ENCODE peak calls at places on chromosomes 1 and 21, in six cellular contexts. Y, O, V, R, J and D are unnamed samples. For H3K36me3, the result is how much of the 10 kb centered on the place peaks cover.

GRCh38 chr1:30487042-30487441 is 236.3 kb downstream of the MATN1 start:
- DNase-seq in O (no peak), Y (no peak), R (no peak), J (no peak), V (no peak), D (no peak)

GRCh38 chr21:33587792-33588484 is 546 bp downstream of the DONSON start:
- DNase-seq in O (no peak), J (peak), V (peak), Y (peak), R (peak), D (peak)

GRCh38 chr21:38322551-38322950 is 65.8 kb downstream of the KCNJ15 start:
- DNase-seq in J (no peak), O (no peak), R (no peak), Y (no peak), V (no peak), D (no peak)

GRCh38 chr1:114152211-114153050 is 1.2 kb downstream of the SYT6 start:
- DNase-seq in V (no peak), R (peak), O (no peak), Y (peak), J (peak), D (peak)

GRCh38 chr1:238552271-238552670 is 661.5 kb upstream of the ZP4 start:
- DNase-seq in R (no peak), V (no peak), Y (no peak), O (no peak), J (no peak), D (no peak)

GRCh38 chr1:10519016-10519417 is 44.3 kb downstream of the PEX14 start:
- DNase-seq in Y (no peak), R (no peak), O (no peak), J (peak), V (no peak), D (no peak)

GRCh38 chr1:153985984-153986761 is at the start of gene RAB13:
- DNase-seq in V (peak), R (peak), O (peak), J (peak), Y (peak), D (peak)

GRCh38 chr1:58823481-58824010 is 39.7 kb upstream of the JUN start:
- DNase-seq in J (no peak), O (peak), Y (no peak), R (no peak), V (peak), D (no peak)

GRCh38 chr1:63004868-63005267 is 220.9 kb downstream of the ATG4C start:
- DNase-seq in J (peak), V (peak), O (no peak), Y (peak), R (no peak), D (no peak)

GRCh38 chr1:7842517-7842916 is 10.3 kb downstream of the UTS2 start:
- DNase-seq in Y (peak), J (no peak), O (no peak), R (no peak), V (no peak), D (no peak)

GRCh38 chr1:160085686-160086089 is 4.3 kb downstream of the KCNJ9 start:
- DNase-seq in J (peak), Y (peak), V (peak), R (peak), O (no peak), D (peak)

GRCh38 chr1:1115136-1115829 is 606 bp downstream of the C1orf159 start:
- DNase-seq in R (no peak), V (no peak), O (no peak), J (no peak), Y (no peak), D (peak)

GRCh38 chr1:50420689-50421365 is 2.4 kb downstream of the DMRTA2 start:
- DNase-seq in V (no peak), J (peak), Y (no peak), R (no peak), O (no peak), D (no peak)

GRCh38 chr1:204566583-204566955 is 50.4 kb downstream of the MDM4 start:
- DNase-seq in J (no peak), V (no peak), R (no peak), O (no peak), Y (no peak), D (no peak)

GRCh38 chr1:94863919-94864318 is 43.8 kb downstream of the SLC44A3 start:
- DNase-seq in J (no peak), R (peak), V (peak), Y (peak), O (no peak), D (no peak)

GRCh38 chr1:225896937-225897549 is 8.1 kb upstream of the LEFTY1 start:
- DNase-seq in J (no peak), Y (peak), V (no peak), R (no peak), O (no peak), D (no peak)

GRCh38 chr1:165875171-165875570 is 47.8 kb downstream of the UCK2 start:
- DNase-seq in V (no peak), Y (no peak), J (no peak), O (no peak), R (no peak), D (no peak)

GRCh38 chr1:38444770-38445442 is 398.3 kb upstream of the POU3F1 start:
- DNase-seq in J (no peak), V (no peak), R (no peak), O (no peak), Y (no peak), D (no peak)

GRCh38 chr1:18950415-18951026 is 6.0 kb downstream of the IFFO2 start:
- DNase-seq in V (no peak), J (no peak), O (no peak), R (no peak), Y (no peak), D (no peak)

GRCh38 chr1:87869563-87869962 is 540.9 kb downstream of the LMO4 start:
- DNase-seq in Y (no peak), V (peak), J (no peak), O (peak), R (no peak), D (no peak)

GRCh38 chr1:116224561-116224960 is 113.4 kb downstream of the MAB21L3 start:
- DNase-seq in R (no peak), V (no peak), J (no peak), Y (no peak), O (no peak), D (no peak)

GRCh38 chr21:42627527-42628289 is 25.7 kb upstream of the PDE9A start:
- DNase-seq in J (no peak), O (no peak), R (no peak), V (no peak), Y (no peak), D (no peak)

GRCh38 chr21:43323244-43324005 is 103.5 kb downstream of the SIK1 start:
- DNase-seq in J (no peak), O (no peak), Y (no peak), V (no peak), R (peak), D (peak)

GRCh38 chr1:187985897-187986654 is 1157.3 kb downstream of the PLA2G4A start:
- DNase-seq in J (no peak), V (no peak), O (no peak), R (no peak), Y (no peak), D (no peak)

DNA sequence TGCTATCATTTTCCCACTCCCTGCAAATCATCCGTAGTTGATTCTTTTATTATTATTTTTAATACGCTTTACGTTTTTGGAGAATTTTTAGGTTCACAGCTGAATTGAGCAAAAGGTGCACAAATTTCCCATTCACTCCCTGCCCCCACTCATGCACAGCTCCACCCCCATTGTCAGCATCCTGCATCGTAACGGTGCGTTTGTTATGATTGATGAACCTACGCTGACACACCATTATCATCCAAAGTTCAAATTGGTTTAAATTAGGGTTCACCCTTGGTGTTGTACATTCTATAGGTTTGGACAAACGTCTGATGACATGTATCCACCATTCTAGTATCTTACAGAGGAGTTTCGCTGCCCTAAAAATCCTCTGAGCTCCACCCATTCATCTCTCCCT is 44.5 kb downstream of the EDARADD start:
- DNase-seq in O (no peak), V (no peak), Y (no peak), J (no peak), R (no peak), D (no peak)
- TF ChIP-seq CTCF in O (no peak), V (no peak), Y (no peak), J (no peak), R (no peak), D (no peak)

DNA sequence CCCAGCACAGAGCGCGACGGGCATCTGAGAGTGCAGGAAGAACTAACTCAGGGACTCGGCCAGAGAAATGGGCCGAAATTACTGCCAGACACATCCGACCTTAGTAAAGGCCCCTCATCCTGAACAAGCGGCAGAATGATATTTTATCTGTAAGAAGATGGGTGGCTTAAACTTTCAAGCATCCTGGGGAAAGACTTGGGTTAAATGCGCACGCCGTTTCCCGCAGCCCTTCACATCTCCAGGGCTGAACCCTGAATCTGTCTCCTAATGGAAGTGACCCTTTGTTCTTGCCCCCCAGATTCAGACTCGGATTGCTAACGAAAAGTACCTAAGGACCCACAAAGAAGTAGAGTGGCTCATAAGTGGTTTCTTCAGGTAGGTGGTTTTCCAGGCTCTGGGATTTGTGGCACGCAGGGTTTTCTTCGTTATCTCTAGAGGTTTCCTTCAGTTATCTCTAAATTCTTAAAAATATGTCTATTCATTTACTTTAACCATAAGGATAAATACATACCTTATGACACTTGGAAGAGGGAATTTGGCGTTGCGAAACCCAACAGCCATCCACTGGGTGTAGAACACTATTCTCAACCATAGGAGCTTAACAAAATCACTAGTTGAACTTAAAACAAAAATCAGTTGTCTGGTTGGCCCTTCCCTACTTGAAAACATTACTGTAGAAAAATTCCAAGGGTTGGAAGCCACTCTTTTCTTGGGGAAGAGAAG is 627 bp downstream of the RIIAD1 start:
- DNase-seq in J (peak), V (no peak), Y (no peak), O (no peak), R (no peak), D (no peak)
- H3K4me3 ChIP-seq in J (peak), V (peak), Y (no peak), O (peak), R (peak), D (peak)

DNA sequence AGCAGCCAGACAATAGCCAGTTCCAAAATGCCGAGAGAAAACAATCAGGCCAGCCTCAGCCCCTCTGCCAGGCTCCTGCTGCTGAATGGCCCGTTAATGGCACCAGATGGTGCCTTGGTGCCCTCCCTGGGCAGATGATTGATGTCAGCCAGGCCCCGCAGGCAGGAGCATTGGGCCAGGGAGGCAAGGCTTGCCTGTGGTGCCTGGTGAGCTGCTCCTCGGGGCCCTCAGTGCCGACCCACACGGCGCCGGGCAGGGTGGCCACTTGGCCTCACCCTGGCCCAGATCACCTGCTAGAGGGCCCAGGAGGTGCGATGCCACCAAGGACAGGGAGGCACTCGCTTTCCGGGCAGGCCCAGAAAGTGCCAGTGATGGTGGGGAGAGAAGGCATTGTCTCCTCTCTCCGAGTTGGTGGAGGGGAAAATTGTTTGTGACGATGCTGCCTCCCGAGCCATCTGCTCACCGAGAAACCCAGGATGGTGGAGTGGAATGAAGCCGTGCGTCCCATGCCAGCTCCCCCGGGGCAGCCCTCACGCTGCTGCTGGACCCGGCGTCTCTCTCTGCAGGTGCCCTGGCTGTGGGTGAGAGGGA is 28.1 kb downstream of the QSOX1 start:
- DNase-seq in R (no peak), Y (no peak), J (no peak), V (no peak), O (no peak), D (peak)
- H3K36me3 ChIP-seq in R (under half), Y (under half), J (under half), V (half or more), O (under half), D (under half)

GRCh38 chr1:104785575-104786187 is 1036.0 kb downstream of the AMY1C start:
- DNase-seq in V (no peak), J (no peak), R (no peak), Y (no peak), O (no peak), D (no peak)

GRCh38 chr1:104780470-104781078 is 1030.9 kb downstream of the AMY1C start:
- DNase-seq in Y (peak), V (peak), O (no peak), J (peak), R (no peak), D (no peak)
- TF ChIP-seq CTCF in Y (peak), V (peak), O (peak), J (peak), R (peak), D (peak)

DNA sequence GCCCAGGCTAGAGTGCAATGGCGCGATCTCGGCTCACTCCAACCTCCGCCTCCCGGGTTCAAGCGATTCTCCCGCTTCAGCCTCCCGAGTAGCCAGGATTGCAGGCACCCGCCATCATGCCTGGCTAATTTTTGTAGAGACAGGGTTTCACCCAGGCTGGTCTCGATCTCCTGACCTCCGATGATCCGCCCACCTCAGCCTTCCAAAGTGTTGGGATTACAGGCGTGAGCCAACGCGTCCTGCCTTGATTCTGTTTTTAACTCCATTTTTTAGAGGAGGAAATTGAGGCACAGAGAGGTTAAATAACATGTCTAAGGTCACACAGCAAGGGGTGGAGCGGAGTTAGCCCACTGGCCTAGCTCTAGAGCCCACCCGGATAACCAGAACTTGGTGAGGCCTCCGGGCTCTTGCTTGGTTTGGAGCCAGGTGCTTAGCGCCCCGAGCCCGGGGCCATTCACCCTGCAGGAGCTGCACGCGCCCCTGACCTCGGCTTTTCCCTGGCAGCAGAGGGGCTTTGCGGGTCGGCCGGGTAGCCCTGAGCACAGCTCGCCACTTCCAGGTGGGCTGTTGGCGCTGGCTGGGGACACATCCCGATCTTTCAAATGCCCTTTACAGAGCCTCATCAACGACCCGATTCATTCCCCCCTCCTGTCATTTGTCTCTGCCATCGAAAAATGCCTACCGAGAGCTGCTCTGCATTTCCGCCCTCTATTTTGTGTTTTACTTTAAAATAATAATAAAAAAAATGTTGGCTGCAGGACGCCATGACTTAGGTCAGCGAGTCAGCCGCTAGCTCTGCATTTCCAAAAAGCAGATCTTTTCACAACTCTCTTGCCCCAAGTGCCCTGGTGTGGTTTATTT is 11.2 kb downstream of the SIM2 start:
- DNase-seq in V (no peak), Y (no peak), O (no peak), R (no peak), J (peak), D (no peak)
- H3K4me3 ChIP-seq in V (no peak), Y (no peak), O (no peak), R (no peak), J (peak), D (no peak)

GRCh38 chr1:164821648-164822047 is 262.7 kb downstream of the PBX1 start:
- DNase-seq in O (no peak), Y (no peak), R (no peak), J (no peak), V (no peak), D (no peak)
- H3K36me3 ChIP-seq in O (under half), Y (under half), R (under half), J (under half), V (under half), D (under half)

GRCh38 chr1:113140588-113141446 is 67.8 kb downstream of the LRIG2 start:
- DNase-seq in V (peak), O (no peak), J (peak), Y (peak), R (peak), D (peak)

GRCh38 chr1:113135460-113135859 is 62.5 kb downstream of the LRIG2 start:
- DNase-seq in J (no peak), V (no peak), Y (no peak), R (no peak), O (no peak), D (no peak)

GRCh38 chr1:113137563-113137962 is 64.6 kb downstream of the LRIG2 start:
- DNase-seq in J (no peak), Y (no peak), O (no peak), V (no peak), R (no peak), D (no peak)

GRCh38 chr1:113141650-113142473 is 68.9 kb downstream of the LRIG2 start:
- DNase-seq in Y (no peak), R (no peak), V (peak), O (no peak), J (no peak), D (no peak)

DNA sequence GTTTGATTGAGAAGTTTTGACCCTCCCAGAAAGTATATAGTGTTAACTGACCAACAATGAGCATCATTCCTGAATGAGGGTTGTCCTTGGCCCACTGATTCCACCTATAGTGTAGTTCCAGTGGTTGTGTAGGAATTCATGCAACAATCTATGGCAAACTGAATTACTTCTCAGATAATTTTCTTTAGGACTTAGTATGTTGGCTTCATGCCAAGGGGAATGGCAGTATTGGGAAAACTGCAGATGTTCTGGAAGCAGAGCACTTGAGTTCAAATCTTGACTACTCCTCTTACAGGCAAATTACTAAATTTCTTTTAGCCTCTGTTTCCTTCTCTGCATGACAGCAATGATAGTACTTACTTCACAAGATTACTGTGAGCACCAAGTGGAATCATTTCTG is 65.8 kb downstream of the LRIG2 start:
- DNase-seq in Y (no peak), O (no peak), R (no peak), V (no peak), J (no peak), D (no peak)
- TF ChIP-seq CTCF in Y (no peak), O (no peak), R (no peak), V (no peak), J (no peak), D (no peak)

GRCh38 chr1:156063997-156064285 is 3.0 kb downstream of the RAB25 start:
- DNase-seq in O (no peak), R (no peak), Y (no peak), V (no peak), J (no peak), D (no peak)
- H3K4me3 ChIP-seq in O (no peak), R (no peak), Y (no peak), V (no peak), J (no peak), D (no peak)